ENCODE peak calls at places on chromosomes 7 and 10, in six cellular contexts. V is GM23248, X is HCT116, E is GM23338, Y is PC-3, R is OCI-LY7. G is an unnamed sample. For H3K9me2 and H3K36me3, the result is how much of the 10 kb centered on the place peaks cover.

GRCh38 chr10:84008878-84009277 is 130.4 kb upstream of the GHITM start:
- DNase-seq in V (peak), X (peak), E (peak), Y (peak), R (peak), G (peak)

GRCh38 chr7:26653430-26653911 is 210.9 kb downstream of the SKAP2 start:
- DNase-seq in V (no peak), X (no peak), E (no peak), Y (peak), R (no peak), G (peak)

GRCh38 chr7:41584746-41585145 is 118.1 kb downstream of the INHBA start:
- DNase-seq in V (peak), X (no peak), E (no peak), Y (peak), R (no peak), G (no peak)

GRCh38 chr10:110007171-110007700 is 548 bp upstream of the ADD3 start:
- DNase-seq in V (peak), X (no peak), E (no peak), Y (no peak), R (no peak), G (no peak)

GRCh38 chr10:102614888-102615287 is 29.4 kb upstream of the TRIM8 start:
- DNase-seq in V (no peak), X (no peak), E (no peak), Y (no peak), R (no peak), G (no peak)

GRCh38 chr10:60809157-60809556 is 30.9 kb downstream of the CDK1 start:
- DNase-seq in V (peak), X (no peak), E (no peak), Y (peak), R (no peak), G (peak)

GRCh38 chr7:7982904-7983303 is 14.3 kb downstream of the GLCCI1 start:
- DNase-seq in V (no peak), X (no peak), E (no peak), Y (peak), R (no peak), G (no peak)

GRCh38 chr7:44384586-44385383 is 59.4 kb upstream of the CAMK2B start:
- DNase-seq in V (no peak), X (no peak), E (no peak), Y (no peak), R (no peak), G (no peak)

GRCh38 chr7:115009139-115009538 is 87.2 kb downstream of the MDFIC start:
- DNase-seq in V (peak), X (no peak), E (no peak), Y (peak), R (no peak), G (no peak)

GRCh38 chr10:99279626-99280111 is 44.0 kb upstream of the HPSE2 start:
- DNase-seq in V (peak), X (no peak), E (no peak), Y (peak), R (no peak), G (peak)

GRCh38 chr7:155007947-155008346 is 5.0 kb upstream of the PAXIP1 start:
- DNase-seq in V (peak), X (peak), E (peak), Y (no peak), R (peak), G (no peak)

GRCh38 chr7:1762238-1762945 is 92.3 kb downstream of the ELFN1 start:
- DNase-seq in V (no peak), X (no peak), E (no peak), Y (no peak), R (no peak), G (no peak)

GRCh38 chr10:3749597-3750351 is 35.2 kb downstream of the KLF6 start:
- DNase-seq in V (peak), X (no peak), E (no peak), Y (no peak), R (no peak), G (peak)

GRCh38 chr10:120115959-120116358 is 223.4 kb downstream of the SEC23IP start:
- DNase-seq in V (no peak), X (no peak), E (no peak), Y (no peak), R (no peak), G (no peak)

GRCh38 chr10:43230101-43230908 is 36.6 kb downstream of the RASGEF1A start:
- DNase-seq in V (no peak), X (no peak), E (peak), Y (no peak), R (no peak), G (no peak)

GRCh38 chr10:100325164-100325563 is 4.9 kb downstream of the PKD2L1 start:
- DNase-seq in V (peak), X (no peak), E (peak), Y (peak), R (no peak), G (no peak)

GRCh38 chr10:44382981-44383748 is 1.7 kb downstream of the CXCL12 start:
- DNase-seq in V (peak), X (no peak), E (peak), Y (no peak), R (no peak), G (no peak)

GRCh38 chr7:44290250-44290616 is 35.2 kb downstream of the CAMK2B start:
- DNase-seq in V (no peak), X (no peak), E (no peak), Y (no peak), R (no peak), G (no peak)

GRCh38 chr10:47189802-47190201 is 110.2 kb upstream of the GDF10 start:
- DNase-seq in V (no peak), X (no peak), E (no peak), Y (no peak), R (no peak), G (no peak)

GRCh38 chr7:3165681-3166580 is 122.3 kb upstream of the CARD11 start:
- DNase-seq in V (no peak), X (no peak), E (no peak), Y (no peak), R (no peak), G (no peak)

GRCh38 chr7:75989726-75990388 is 4.5 kb downstream of the TMEM120A start:
- DNase-seq in V (peak), X (no peak), E (no peak), Y (no peak), R (no peak), G (no peak)

GRCh38 chr7:29416906-29417305 is 146.7 kb upstream of the PRR15 start:
- DNase-seq in V (no peak), X (no peak), E (peak), Y (no peak), R (no peak), G (no peak)

GRCh38 chr10:111522141-111522540 is 445.3 kb downstream of the ADRA2A start:
- DNase-seq in V (no peak), X (no peak), E (no peak), Y (no peak), R (no peak), G (no peak)

GRCh38 chr7:100674441-100675407 is 1.2 kb downstream of the GNB2 start:
- DNase-seq in V (peak), X (no peak), E (peak), Y (no peak), R (peak), G (peak)

GRCh38 chr10:80462986-80463741 is 9.1 kb downstream of the TSPAN14 start:
- DNase-seq in V (peak), X (no peak), E (no peak), Y (no peak), R (peak), G (no peak)

GRCh38 chr10:22693371-22693784 is 21.0 kb downstream of the PIP4K2A start:
- DNase-seq in V (peak), X (no peak), E (no peak), Y (peak), R (no peak), G (no peak)

GRCh38 chr7:132152490-132152889 is 423.8 kb downstream of the PLXNA4 start:
- DNase-seq in V (no peak), X (no peak), E (no peak), Y (no peak), R (no peak), G (no peak)

GRCh38 chr10:94223702-94224370 is 138.9 kb downstream of the NOC3L start:
- DNase-seq in V (no peak), X (no peak), E (no peak), Y (no peak), R (no peak), G (no peak)

GRCh38 chr7:155874411-155874810 is 62.1 kb upstream of the SHH start:
- DNase-seq in V (no peak), X (no peak), E (no peak), Y (no peak), R (no peak), G (no peak)

GRCh38 chr10:14450041-14450491 is 119.3 kb upstream of the FRMD4A start:
- DNase-seq in V (peak), X (no peak), E (no peak), Y (no peak), R (no peak), G (peak)

GRCh38 chr7:159050703-159051102 is 94.0 kb downstream of the VIPR2 start:
- DNase-seq in V (no peak), X (no peak), E (no peak), Y (no peak), R (no peak), G (no peak)

GRCh38 chr10:119310807-119311206 is 103.4 kb downstream of the GRK5 start:
- DNase-seq in V (no peak), X (no peak), E (no peak), Y (no peak), R (no peak), G (peak)

GRCh38 chr7:77479536-77480088 is 57.5 kb upstream of the PTPN12 start:
- DNase-seq in V (peak), X (no peak), E (peak), Y (peak), R (no peak), G (peak)

GRCh38 chr7:151320263-151320845 is 21.3 kb upstream of the NUB1 start:
- DNase-seq in V (no peak), X (no peak), E (no peak), Y (no peak), R (no peak), G (no peak)

GRCh38 chr10:80670774-80671173 is 133.1 kb downstream of the SH2D4B start:
- DNase-seq in V (no peak), X (no peak), E (no peak), Y (no peak), R (no peak), G (no peak)

GRCh38 chr7:156473476-156474240 is 166.9 kb upstream of the RNF32 start:
- DNase-seq in V (peak), X (peak), E (peak), Y (peak), R (peak), G (peak)

GRCh38 chr7:35524112-35524804 is 170.7 kb downstream of the HERPUD2 start:
- DNase-seq in V (no peak), X (no peak), E (no peak), Y (peak), R (no peak), G (no peak)

GRCh38 chr7:35516498-35516897 is 178.4 kb downstream of the HERPUD2 start:
- DNase-seq in V (no peak), X (no peak), E (no peak), Y (no peak), R (no peak), G (no peak)

GRCh38 chr7:35518767-35519166 is 176.2 kb downstream of the HERPUD2 start:
- DNase-seq in V (no peak), X (no peak), E (no peak), Y (no peak), R (no peak), G (no peak)

GRCh38 chr7:35520810-35521059 is 174.2 kb downstream of the HERPUD2 start:
- DNase-seq in V (no peak), X (no peak), E (no peak), Y (no peak), R (no peak), G (no peak)

DNA sequence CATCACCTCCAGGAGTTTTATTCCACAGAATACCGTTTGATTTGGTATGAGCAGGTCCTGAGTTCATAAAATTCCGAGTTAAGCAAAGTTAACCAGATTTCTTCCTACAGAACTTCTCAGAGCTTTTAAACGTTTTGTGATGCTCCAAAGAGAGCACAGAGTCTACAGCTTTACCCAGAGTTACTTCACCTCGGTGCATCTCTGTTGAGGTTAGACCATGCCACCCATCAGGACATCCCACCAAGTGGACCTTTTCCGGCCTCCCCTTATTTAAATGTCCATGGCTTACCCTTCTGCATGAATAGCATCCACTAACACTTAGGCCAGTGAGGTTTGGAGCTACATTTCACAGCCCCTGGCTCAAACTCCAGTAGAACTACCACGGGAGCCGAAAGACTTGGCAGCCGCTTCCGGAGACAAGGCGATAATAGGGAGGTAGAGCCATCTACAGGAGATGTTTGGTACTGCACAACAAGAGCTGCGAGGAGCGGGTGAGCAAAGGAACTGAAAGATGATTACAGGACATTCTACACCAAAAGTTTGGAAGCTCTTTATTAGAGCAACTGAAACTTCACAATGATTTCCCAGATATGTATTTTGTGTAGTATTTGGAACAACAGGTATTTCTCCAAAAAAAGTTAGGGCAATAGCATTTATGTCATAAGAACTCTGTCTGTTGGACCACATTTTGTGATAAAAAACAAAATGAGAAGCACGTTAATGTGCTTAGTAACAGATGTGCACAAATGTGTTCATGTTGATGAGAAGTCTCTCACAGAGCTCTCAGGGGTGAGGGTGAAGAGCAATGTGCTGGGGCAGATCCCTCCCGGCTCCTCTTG is 174.7 kb downstream of the HERPUD2 start:
- DNase-seq in V (peak), X (peak), E (peak), Y (peak), R (peak), G (peak)
- H3K9me2 ChIP-seq in V (under half), X (under half), E (under half), Y (under half), R (under half), G (under half)

GRCh38 chr7:6171532-6172330 is 100.7 kb downstream of the CYTH3 start:
- DNase-seq in V (no peak), X (no peak), E (peak), Y (no peak), R (no peak), G (no peak)

GRCh38 chr7:6170571-6171531 is 101.6 kb downstream of the CYTH3 start:
- DNase-seq in V (no peak), X (no peak), E (no peak), Y (no peak), R (no peak), G (no peak)

GRCh38 chr7:6175642-6176041 is 96.8 kb downstream of the CYTH3 start:
- DNase-seq in V (peak), X (no peak), E (no peak), Y (peak), R (no peak), G (no peak)

GRCh38 chr7:6169805-6170520 is 102.5 kb downstream of the CYTH3 start:
- DNase-seq in V (no peak), X (no peak), E (no peak), Y (no peak), R (no peak), G (no peak)

GRCh38 chr7:6172331-6173295 is 99.8 kb downstream of the CYTH3 start:
- DNase-seq in V (peak), X (no peak), E (no peak), Y (peak), R (no peak), G (no peak)
- H3K36me3 ChIP-seq in V (under half), X (under half), E (under half), Y (under half), R (under half), G (under half)

GRCh38 chr10:17965649-17966048 is 13.9 kb downstream of the SLC39A12 start:
- DNase-seq in V (no peak), X (no peak), E (no peak), Y (no peak), R (no peak), G (no peak)
- H3K9me2 ChIP-seq in V (under half), X (under half), E (under half), Y (under half), R (under half), G (under half)

DNA sequence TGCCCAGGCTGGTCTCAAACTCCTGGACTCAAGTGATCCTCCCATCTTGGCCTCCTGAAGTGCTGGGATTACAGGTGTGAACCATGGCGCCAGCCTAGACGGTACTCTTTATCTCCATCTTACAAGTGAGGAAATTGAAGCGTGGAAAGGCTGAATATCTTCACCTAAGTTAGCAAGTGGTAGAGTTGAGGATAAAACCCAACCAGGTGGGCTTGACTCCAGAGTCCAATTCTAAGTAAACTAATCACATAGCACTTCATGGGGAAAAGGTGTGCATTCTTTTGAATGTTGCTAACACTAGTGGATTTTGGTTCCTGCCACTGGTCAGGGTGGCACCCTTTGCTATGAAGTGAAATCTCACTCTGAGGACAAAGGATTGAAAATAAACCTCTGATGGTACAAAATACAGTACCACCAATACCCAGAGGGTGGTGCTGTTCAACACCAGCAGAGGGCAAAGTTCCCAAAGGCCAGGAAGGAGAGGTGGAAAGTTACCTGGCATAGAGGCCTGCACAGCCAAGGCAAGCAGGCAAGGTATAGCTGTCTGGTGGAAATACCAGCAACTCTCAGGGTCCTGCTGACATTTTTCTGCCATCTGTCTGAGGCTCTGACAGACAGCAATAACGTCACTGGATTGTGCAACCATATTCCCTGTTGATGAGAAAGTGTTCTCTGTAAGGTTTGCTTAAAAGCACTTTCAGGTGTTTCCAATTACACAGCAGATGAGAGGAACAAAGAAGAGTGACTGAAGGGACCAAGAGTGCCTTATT is 17.6 kb downstream of the ZDHHC16 start:
- DNase-seq in V (peak), X (peak), E (peak), Y (peak), R (peak), G (peak)
- H3K36me3 ChIP-seq in V (half or more), X (half or more), E (half or more), Y (half or more), R (half or more), G (under half)

GRCh38 chr10:59265140-59265539 is 88.7 kb downstream of the PHYHIPL start:
- DNase-seq in V (peak), X (no peak), E (peak), Y (no peak), R (no peak), G (no peak)
- H3K9me2 ChIP-seq in V (under half), X (under half), E (under half), Y (under half), R (under half), G (under half)

GRCh38 chr7:70774895-70775527 is 356.9 kb upstream of the GALNT17 start:
- DNase-seq in V (no peak), X (no peak), E (no peak), Y (no peak), R (no peak), G (no peak)
- H3K36me3 ChIP-seq in V (under half), X (under half), E (under half), Y (under half), R (half or more), G (under half)